ENCODE peak calls at places on chromosome 7, in four cellular contexts. E is K562, K is GM12878, H is HepG2. L is an unnamed sample.

GRCh38 chr7:69105092-69105491 is 493.2 kb upstream of the AUTS2 start:
- DNase-seq in E (no peak), K (no peak), H (no peak), L (no peak)

GRCh38 chr7:132145466-132145865 is 430.8 kb downstream of the PLXNA4 start:
- DNase-seq in E (no peak), K (no peak), H (no peak), L (no peak)

GRCh38 chr7:155190608-155191536 is 106.8 kb upstream of the INSIG1 start:
- DNase-seq in E (peak), K (no peak), H (no peak), L (peak)

GRCh38 chr7:4713183-4713784 is 31.2 kb downstream of the FOXK1 start:
- DNase-seq in E (peak), K (no peak), H (no peak), L (no peak)

GRCh38 chr7:78379148-78379547 is 580.6 kb downstream of the PHTF2 start:
- DNase-seq in E (no peak), K (no peak), H (no peak), L (no peak)

GRCh38 chr7:128936798-128937197 is 929 bp upstream of the IRF5 start:
- DNase-seq in E (no peak), K (no peak), H (no peak), L (no peak)

GRCh38 chr7:5441840-5442513 is 18.3 kb upstream of the TNRC18 start:
- DNase-seq in E (no peak), K (no peak), H (no peak), L (no peak)

GRCh38 chr7:151838072-151838471 is 38.8 kb downstream of the PRKAG2 start:
- DNase-seq in E (no peak), K (no peak), H (no peak), L (no peak)

GRCh38 chr7:26151650-26151952 is 397 bp upstream of the NFE2L3 start:
- DNase-seq in E (no peak), K (no peak), H (no peak), L (no peak)

GRCh38 chr7:107691713-107692112 is 31.1 kb downstream of the SLC26A4 start:
- DNase-seq in E (no peak), K (no peak), H (no peak), L (no peak)

GRCh38 chr7:111919690-111920179 is 286.5 kb downstream of the DOCK4 start:
- DNase-seq in E (no peak), K (no peak), H (peak), L (no peak)

GRCh38 chr7:16916111-16916639 is 34.4 kb upstream of the AGR3 start:
- DNase-seq in E (peak), K (no peak), H (no peak), L (no peak)

GRCh38 chr7:20395494-20395893 is 64.8 kb downstream of the ITGB8 start:
- DNase-seq in E (no peak), K (no peak), H (no peak), L (no peak)

GRCh38 chr7:1794888-1795542 is 124.9 kb downstream of the ELFN1 start:
- DNase-seq in E (peak), K (no peak), H (peak), L (no peak)

GRCh38 chr7:116162236-116162635 is 48.1 kb upstream of the TES start:
- DNase-seq in E (no peak), K (no peak), H (no peak), L (no peak)

GRCh38 chr7:114939484-114940097 is 17.7 kb downstream of the MDFIC start:
- DNase-seq in E (peak), K (no peak), H (no peak), L (no peak)

GRCh38 chr7:77903597-77903996 is 105.0 kb downstream of the PHTF2 start:
- DNase-seq in E (peak), K (no peak), H (peak), L (no peak)

GRCh38 chr7:82859106-82859850 is 303.4 kb downstream of the PCLO start:
- DNase-seq in E (no peak), K (no peak), H (no peak), L (no peak)

GRCh38 chr7:10557375-10557774 is 416.3 kb upstream of the PHF14 start:
- DNase-seq in E (no peak), K (no peak), H (no peak), L (no peak)

GRCh38 chr7:140033036-140033435 is 29.7 kb downstream of the PARP12 start:
- DNase-seq in E (no peak), K (no peak), H (no peak), L (no peak)

GRCh38 chr7:106982415-106982814 is 62.1 kb upstream of the PRKAR2B start:
- DNase-seq in E (no peak), K (no peak), H (no peak), L (no peak)

GRCh38 chr7:130961128-130961601 is 227.2 kb upstream of the KLF14 start:
- DNase-seq in E (peak), K (peak), H (no peak), L (no peak)

GRCh38 chr7:108431099-108431498 is 25.1 kb downstream of the NRCAM start:
- DNase-seq in E (no peak), K (no peak), H (no peak), L (no peak)

GRCh38 chr7:99928994-99929729 is at the start of gene GJC3:
- DNase-seq in E (peak), K (no peak), H (peak), L (peak)

GRCh38 chr7:156153590-156153989 is 341.3 kb upstream of the SHH start:
- DNase-seq in E (no peak), K (no peak), H (no peak), L (no peak)

GRCh38 chr7:36986429-36987362 is 262.4 kb upstream of the AOAH start:
- DNase-seq in E (peak), K (no peak), H (peak), L (peak)

GRCh38 chr7:104156842-104157277 is 51.0 kb downstream of the ORC5 start:
- DNase-seq in E (peak), K (no peak), H (peak), L (no peak)

GRCh38 chr7:80154656-80155325 is 20.2 kb downstream of the GNAI1 start:
- DNase-seq in E (no peak), K (no peak), H (no peak), L (no peak)

GRCh38 chr7:24227603-24228359 is 56.2 kb upstream of the NPY start:
- DNase-seq in E (no peak), K (peak), H (no peak), L (no peak)

GRCh38 chr7:148621563-148621962 is 31.0 kb downstream of the C7orf33 start:
- DNase-seq in E (no peak), K (no peak), H (no peak), L (no peak)

GRCh38 chr7:131538791-131539179 is 17.6 kb downstream of the PODXL start:
- DNase-seq in E (no peak), K (no peak), H (no peak), L (no peak)

GRCh38 chr7:111736475-111736874 is 174.2 kb upstream of the IMMP2L start:
- DNase-seq in E (no peak), K (no peak), H (no peak), L (no peak)

GRCh38 chr7:101829856-101830255 is 12.4 kb downstream of the CUX1 start:
- DNase-seq in E (no peak), K (no peak), H (no peak), L (peak)
- TF ChIP-seq MAX in E (no peak), K (no peak), H (no peak), L (no peak)

GRCh38 chr7:30732606-30733005 is 19.3 kb upstream of the INMT start:
- DNase-seq in E (no peak), K (no peak), H (no peak), L (no peak)
- TF ChIP-seq CBFB in E (no peak), K (no peak), H (no peak), L (no peak)

GRCh38 chr7:124643196-124643850 is 122.3 kb downstream of the GPR37 start:
- DNase-seq in E (no peak), K (no peak), H (no peak), L (no peak)
- TF ChIP-seq MAX in E (no peak), K (no peak), H (no peak), L (no peak)

GRCh38 chr7:2921748-2922147 is 77.6 kb upstream of the GNA12 start:
- DNase-seq in E (no peak), K (no peak), H (peak), L (peak)
- TF ChIP-seq CBFB in E (no peak), K (no peak), H (no peak), L (no peak)

DNA sequence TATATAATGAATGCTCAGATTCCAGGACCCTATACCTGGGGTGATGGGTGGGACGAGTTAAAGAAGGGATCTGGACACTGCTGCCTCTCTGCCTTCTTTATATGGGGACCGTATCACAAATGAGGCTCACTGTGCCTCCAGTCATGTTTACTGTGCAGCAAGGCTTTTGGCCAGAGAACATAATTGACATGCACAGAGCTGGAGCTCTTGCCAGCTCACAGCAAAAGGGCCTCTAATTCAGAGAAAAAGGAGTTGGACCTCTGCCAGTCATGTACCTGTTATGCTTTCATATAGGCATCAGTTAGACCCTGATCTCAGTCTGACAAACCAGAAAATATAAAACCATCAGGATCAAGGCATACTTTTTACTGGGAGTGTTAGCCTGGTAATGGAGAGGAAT is 89.8 kb downstream of the NPSR1 start:
- DNase-seq in E (no peak), K (no peak), H (no peak), L (no peak)
- TF ChIP-seq MAX in E (no peak), K (no peak), H (no peak), L (no peak)